ENCODE peak calls at places on chromosomes 2 and 18, in eight cellular contexts. W is A673, Z is sigmoid colon, I is heart right ventricle, U is left ventricle myocardium inferior, L is tibial nerve, F is dorsolateral prefrontal cortex, B is BE2C. C is an unnamed sample.

GRCh38 chr18:3653859-3654441 is 204.0 kb downstream of the TGIF1 start:
- DNase-seq in Z (no peak), W (no peak), L (no peak), I (no peak), U (no peak), F (no peak), B (no peak), C (no peak)

GRCh38 chr2:71453404-71454220 is at the start of gene DYSF:
- DNase-seq in U (peak), I (peak), L (no peak), B (peak), W (no peak), Z (peak), F (no peak), C (no peak)

GRCh38 chr2:68316091-68316490 is 3.7 kb downstream of the CNRIP1 start:
- DNase-seq in Z (no peak), L (no peak), F (no peak), I (no peak), W (no peak), U (no peak), B (no peak), C (no peak)

GRCh38 chr2:235567842-235568241 is 74.0 kb downstream of the AGAP1 start:
- DNase-seq in B (no peak), Z (no peak), L (no peak), W (no peak), I (no peak), F (no peak), U (no peak), C (no peak)

GRCh38 chr18:8625693-8626092 is 16.5 kb downstream of the RAB12 start:
- DNase-seq in F (no peak), U (no peak), I (no peak), Z (no peak), W (no peak), B (no peak), L (no peak), C (no peak)

GRCh38 chr2:202375006-202375610 is 1.0 kb upstream of the BMPR2 start:
- DNase-seq in F (no peak), B (peak), U (peak), Z (peak), L (peak), I (peak), W (peak), C (no peak)

GRCh38 chr2:174787485-174788205 is 23.4 kb upstream of the CHRNA1 start:
- DNase-seq in I (no peak), B (no peak), Z (no peak), L (no peak), W (no peak), U (no peak), F (no peak), C (no peak)

GRCh38 chr2:165067958-165068612 is 112.8 kb upstream of the SLC38A11 start:
- DNase-seq in F (peak), U (peak), B (peak), Z (no peak), W (peak), L (no peak), I (peak), C (peak)

GRCh38 chr2:222756362-222756831 is 84.9 kb downstream of the MOGAT1 start:
- DNase-seq in U (no peak), L (no peak), Z (no peak), I (no peak), B (no peak), W (no peak), F (no peak), C (no peak)

GRCh38 chr2:231693956-231694355 is 14.4 kb upstream of the PTMA start:
- DNase-seq in U (no peak), F (no peak), Z (no peak), B (no peak), I (no peak), L (no peak), W (no peak), C (no peak)

GRCh38 chr2:231696004-231696367 is 12.3 kb upstream of the PTMA start:
- DNase-seq in U (no peak), B (no peak), L (peak), Z (peak), I (no peak), F (no peak), W (no peak), C (no peak)

GRCh38 chr2:231691251-231691772 is 17.0 kb upstream of the PTMA start:
- DNase-seq in W (no peak), U (no peak), I (no peak), B (no peak), L (no peak), Z (no peak), F (no peak), C (no peak)

GRCh38 chr2:231689509-231689893 is 18.8 kb upstream of the PTMA start:
- DNase-seq in Z (no peak), F (no peak), I (no peak), W (no peak), B (no peak), L (no peak), U (no peak), C (no peak)

DNA sequence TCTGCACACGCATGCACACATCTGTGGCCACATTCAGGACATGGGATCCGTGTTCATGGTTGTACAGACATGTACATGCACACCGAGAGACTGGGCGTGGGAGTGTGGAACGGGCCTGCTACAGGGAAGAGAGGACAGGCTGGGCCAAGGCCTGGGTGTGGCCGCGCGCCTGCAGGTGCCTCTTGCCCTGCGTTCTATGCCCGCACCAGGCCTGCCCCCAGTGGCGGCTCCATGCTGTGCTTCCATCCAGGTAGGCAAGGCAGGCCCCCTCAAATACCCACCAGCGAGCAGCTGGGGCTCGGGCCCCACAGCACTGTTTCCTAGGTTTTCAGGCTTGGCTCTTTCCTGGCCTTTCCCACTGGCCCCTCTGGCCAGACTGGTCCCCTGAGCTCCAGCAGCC is 15.5 kb upstream of the PTMA start:
- DNase-seq in I (no peak), Z (no peak), W (no peak), U (no peak), F (no peak), L (no peak), B (no peak), C (no peak)
- TF ChIP-seq CTCF in I (no peak), Z (no peak), W (no peak), U (no peak), F (no peak), L (no peak), B (no peak), C (no peak)

DNA sequence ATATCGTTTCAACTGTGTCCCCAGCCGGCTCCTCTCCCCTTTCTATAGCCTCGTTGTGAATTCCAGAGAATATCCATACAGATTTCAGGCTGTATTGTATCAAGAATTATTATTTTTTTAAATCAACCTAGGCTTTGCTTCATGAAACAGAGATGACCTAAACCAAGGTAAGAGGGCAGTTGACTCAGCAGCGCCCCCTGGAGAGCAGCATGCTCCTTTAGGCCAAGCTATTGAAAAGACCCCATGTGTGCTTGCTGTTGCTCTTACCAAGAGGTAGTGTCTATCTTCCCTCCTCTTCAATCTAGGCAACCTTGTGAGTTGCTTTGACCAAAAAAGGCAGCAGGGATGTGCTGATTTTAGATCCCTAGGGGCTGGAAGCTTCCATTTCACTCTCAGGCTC is 426.7 kb upstream of the SMIM21 start:
- DNase-seq in W (peak), B (peak), U (no peak), Z (no peak), I (no peak), L (no peak), F (no peak), C (no peak)
- TF ChIP-seq CTCF in W (peak), B (peak), U (peak), Z (no peak), I (no peak), L (no peak), F (no peak), C (peak)

GRCh38 chr2:111662771-111663470 is 221.1 kb downstream of the ANAPC1 start:
- DNase-seq in B (no peak), F (no peak), I (no peak), U (no peak), Z (no peak), W (no peak), L (no peak), C (no peak)

GRCh38 chr2:111664451-111664850 is 219.5 kb downstream of the ANAPC1 start:
- DNase-seq in W (no peak), I (no peak), Z (no peak), U (no peak), L (no peak), F (no peak), B (no peak), C (no peak)

GRCh38 chr2:111662039-111662740 is 221.8 kb downstream of the ANAPC1 start:
- DNase-seq in W (no peak), B (no peak), U (no peak), F (no peak), I (no peak), Z (no peak), L (no peak), C (no peak)

GRCh38 chr2:111665011-111665410 is 219.0 kb downstream of the ANAPC1 start:
- DNase-seq in B (no peak), W (no peak), U (no peak), Z (no peak), I (no peak), F (no peak), L (no peak), C (no peak)

GRCh38 chr2:111663471-111663951 is 220.5 kb downstream of the ANAPC1 start:
- DNase-seq in L (no peak), U (no peak), B (no peak), I (no peak), W (peak), F (no peak), Z (no peak), C (no peak)
- TF ChIP-seq CTCF in L (no peak), U (no peak), B (no peak), I (peak), W (peak), F (no peak), Z (no peak), C (no peak)

GRCh38 chr2:162318280-162319222 is at the start of gene IFIH1:
- DNase-seq in L (peak), Z (peak), F (peak), I (peak), U (peak), W (peak), B (no peak), C (no peak)
- TF ChIP-seq CTCF in L (peak), Z (no peak), F (peak), I (peak), U (peak), W (peak), B (no peak), C (no peak)

DNA sequence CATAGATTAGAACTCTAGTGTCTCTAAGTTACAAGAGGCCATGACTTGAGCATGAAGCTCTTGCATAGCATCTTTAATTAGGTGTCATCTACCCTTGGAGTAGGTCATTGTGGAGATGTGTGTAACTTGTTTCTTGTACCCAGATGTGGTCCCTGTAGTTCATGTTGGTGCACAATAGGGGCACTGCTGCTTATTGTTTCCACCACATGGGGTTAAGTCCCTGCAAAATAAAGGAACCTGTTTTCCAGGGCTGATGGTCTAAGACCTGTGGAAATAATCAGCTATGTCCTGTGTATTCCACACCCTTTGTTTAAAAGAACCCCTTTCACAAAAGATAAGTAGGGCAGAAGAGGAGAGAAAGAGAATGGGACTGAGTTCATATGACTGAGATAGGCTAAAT is 28.6 kb downstream of the ASXL3 start:
- DNase-seq in B (no peak), U (no peak), Z (no peak), I (no peak), F (no peak), W (peak), L (no peak), C (no peak)
- TF ChIP-seq CTCF in B (peak), U (no peak), Z (no peak), I (no peak), F (no peak), W (no peak), L (no peak), C (peak)

DNA sequence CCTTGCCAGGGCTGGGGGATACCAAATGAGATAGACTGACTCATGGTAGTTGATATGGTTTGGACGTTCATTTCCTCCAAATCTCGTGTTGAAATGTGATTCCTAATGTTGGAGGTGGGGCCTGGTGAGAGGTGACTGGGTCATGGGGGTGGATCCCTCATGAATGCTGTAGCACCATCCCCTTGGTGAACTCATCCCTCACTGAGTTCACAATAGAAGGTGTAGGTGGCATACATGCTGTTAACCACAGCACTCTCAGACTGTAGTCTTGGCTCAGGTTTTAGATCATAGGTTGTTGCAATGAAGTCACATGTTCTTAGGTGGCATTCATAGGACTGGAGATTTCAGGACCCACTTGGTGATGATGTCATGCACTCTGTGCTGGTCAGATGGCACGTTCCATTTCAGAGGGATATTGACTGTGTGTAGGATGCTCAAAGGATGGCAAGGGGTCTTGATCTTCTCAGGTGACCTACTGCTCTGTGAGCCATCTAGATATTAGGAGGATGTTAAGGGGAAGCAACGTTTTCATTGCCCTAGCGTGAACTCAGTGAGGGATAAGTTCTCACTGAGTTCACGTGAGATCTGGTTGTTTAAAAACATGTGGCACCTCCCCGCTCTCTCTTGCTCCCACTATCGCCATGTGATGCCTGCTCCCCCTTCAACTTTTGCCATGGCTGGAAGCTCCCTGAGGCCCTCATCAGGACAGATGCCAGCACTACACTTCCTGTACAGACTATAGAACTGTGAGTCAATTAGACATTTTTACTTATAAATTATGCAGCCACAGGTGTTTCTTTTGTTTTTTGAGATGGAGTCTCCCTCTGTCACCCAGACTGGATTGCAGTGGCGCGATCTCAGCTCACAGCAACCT is 73.8 kb upstream of the ACAA2 start:
- DNase-seq in I (no peak), F (no peak), B (no peak), Z (no peak), W (peak), U (no peak), L (no peak), C (no peak)
- TF ChIP-seq CTCF in I (no peak), F (no peak), B (peak), Z (no peak), W (peak), U (no peak), L (no peak), C (peak)

DNA sequence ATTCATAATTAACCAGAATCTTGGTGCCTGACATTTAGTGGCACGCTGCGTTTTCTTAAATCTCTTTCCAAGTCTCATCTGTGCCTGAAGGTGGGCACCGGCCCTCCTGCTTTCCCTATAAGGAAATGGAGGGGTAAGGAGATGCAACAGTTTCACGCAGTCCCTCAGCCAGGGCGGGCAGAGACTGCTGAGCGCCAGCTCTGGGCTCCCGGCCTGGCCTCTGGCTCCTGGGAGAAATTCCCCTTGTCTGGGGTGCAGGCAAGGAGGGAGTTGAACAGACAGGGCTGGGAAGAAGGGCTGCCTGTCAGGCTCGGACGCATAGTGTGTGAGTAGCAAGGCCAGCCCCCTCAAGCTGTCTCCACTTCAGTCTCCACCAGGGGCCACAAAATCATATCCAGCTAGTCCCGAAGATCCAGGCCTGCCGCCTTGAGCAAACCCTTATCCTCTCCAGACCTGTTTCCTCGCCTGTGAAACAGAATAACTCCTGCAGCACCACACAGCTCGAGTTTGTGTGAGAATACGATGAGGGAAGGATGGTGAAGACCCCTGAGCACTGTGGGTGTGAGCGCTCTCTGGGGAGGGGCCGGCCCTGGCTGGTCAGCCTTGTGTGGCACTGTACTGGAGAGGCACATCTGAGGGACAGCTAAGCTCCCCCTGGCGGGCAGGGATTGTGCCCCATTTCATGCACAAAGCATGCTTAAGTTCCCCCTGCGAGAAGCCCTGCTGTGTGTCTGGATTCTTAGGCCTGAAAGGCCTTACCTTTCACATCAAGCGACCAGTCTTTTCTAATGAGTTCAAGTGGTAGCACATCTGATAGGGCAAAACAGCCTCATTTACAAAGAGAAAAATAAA is 33.8 kb downstream of the SDC1 start:
- DNase-seq in W (no peak), F (no peak), B (peak), L (no peak), Z (no peak), I (no peak), U (no peak), C (no peak)
- TF ChIP-seq CTCF in W (peak), F (no peak), B (peak), L (no peak), Z (no peak), I (no peak), U (no peak), C (peak)

GRCh38 chr18:75546964-75547363 is 119.5 kb upstream of the SMIM21 start:
- DNase-seq in I (no peak), Z (no peak), U (no peak), B (no peak), L (no peak), W (no peak), F (no peak), C (no peak)
- TF ChIP-seq CTCF in I (no peak), Z (no peak), U (no peak), B (peak), L (no peak), W (peak), F (no peak), C (no peak)